ENCODE peak calls at places on chromosomes 6 and 20, in seven cellular contexts. P is nephron progenitor cell, M is neural crest cell, F is H9, V is OCI-LY7, S is mucosa of descending colon, K is fibroblast of pulmonary artery. I is an unnamed sample.
A peak's percentile ranks its signal among the peaks of the same experiment; 100 is the strongest.

GRCh38 chr6:73394577-73395354 is at the start of gene DDX43:
- DNase-seq in P (no peak), M (no peak), F (peak; percentile 65), V (no peak), S (peak; percentile 34), K (peak; percentile 60), I (no peak)

GRCh38 chr20:20303742-20304141 is 64.2 kb upstream of the INSM1 start:
- DNase-seq in P (no peak), M (no peak), F (no peak), V (peak; percentile 2), S (peak; percentile 13), K (no peak), I (no peak)

GRCh38 chr20:3935295-3935955 is 46.2 kb downstream of the PANK2 start:
- DNase-seq in P (no peak), M (no peak), F (no peak), V (no peak), S (no peak), K (peak; percentile 32), I (no peak)

GRCh38 chr6:52389626-52390360 is 27.8 kb downstream of the PAQR8 start:
- DNase-seq in P (no peak), M (no peak), F (no peak), V (peak; percentile 24), S (peak; percentile 86), K (peak; percentile 44), I (peak; percentile 56)

GRCh38 chr20:35776513-35777101 is 4.8 kb downstream of the PHF20 start:
- DNase-seq in P (no peak), M (no peak), F (no peak), V (no peak), S (peak; percentile 62), K (peak; percentile 76), I (no peak)

GRCh38 chr6:110474500-110474899 is 1.9 kb downstream of the SLC22A16 start:
- DNase-seq in P (no peak), M (no peak), F (no peak), V (no peak), S (no peak), K (no peak), I (no peak)

GRCh38 chr6:148577687-148578488 is 168.9 kb upstream of the UST start:
- DNase-seq in P (peak; percentile 71), M (peak; percentile 65), F (peak; percentile 91), V (peak; percentile 69), S (peak; percentile 66), K (peak; percentile 86), I (peak; percentile 75)

GRCh38 chr6:26754212-26754611 is 94.7 kb upstream of the ZNF322 start:
- DNase-seq in P (no peak), M (no peak), F (no peak), V (no peak), S (no peak), K (no peak), I (no peak)

GRCh38 chr6:77457720-77458349 is 5.5 kb downstream of the HTR1B start:
- DNase-seq in P (peak; percentile 82), M (peak; percentile 81), F (peak; percentile 85), V (peak; percentile 41), S (peak; percentile 80), K (peak; percentile 98), I (peak; percentile 44)

GRCh38 chr6:44234101-44235090 is 11.0 kb downstream of the SLC29A1 start:
- DNase-seq in P (peak; percentile 63), M (no peak), F (peak; percentile 88), V (peak; percentile 62), S (peak; percentile 72), K (peak; percentile 84), I (no peak)

DNA sequence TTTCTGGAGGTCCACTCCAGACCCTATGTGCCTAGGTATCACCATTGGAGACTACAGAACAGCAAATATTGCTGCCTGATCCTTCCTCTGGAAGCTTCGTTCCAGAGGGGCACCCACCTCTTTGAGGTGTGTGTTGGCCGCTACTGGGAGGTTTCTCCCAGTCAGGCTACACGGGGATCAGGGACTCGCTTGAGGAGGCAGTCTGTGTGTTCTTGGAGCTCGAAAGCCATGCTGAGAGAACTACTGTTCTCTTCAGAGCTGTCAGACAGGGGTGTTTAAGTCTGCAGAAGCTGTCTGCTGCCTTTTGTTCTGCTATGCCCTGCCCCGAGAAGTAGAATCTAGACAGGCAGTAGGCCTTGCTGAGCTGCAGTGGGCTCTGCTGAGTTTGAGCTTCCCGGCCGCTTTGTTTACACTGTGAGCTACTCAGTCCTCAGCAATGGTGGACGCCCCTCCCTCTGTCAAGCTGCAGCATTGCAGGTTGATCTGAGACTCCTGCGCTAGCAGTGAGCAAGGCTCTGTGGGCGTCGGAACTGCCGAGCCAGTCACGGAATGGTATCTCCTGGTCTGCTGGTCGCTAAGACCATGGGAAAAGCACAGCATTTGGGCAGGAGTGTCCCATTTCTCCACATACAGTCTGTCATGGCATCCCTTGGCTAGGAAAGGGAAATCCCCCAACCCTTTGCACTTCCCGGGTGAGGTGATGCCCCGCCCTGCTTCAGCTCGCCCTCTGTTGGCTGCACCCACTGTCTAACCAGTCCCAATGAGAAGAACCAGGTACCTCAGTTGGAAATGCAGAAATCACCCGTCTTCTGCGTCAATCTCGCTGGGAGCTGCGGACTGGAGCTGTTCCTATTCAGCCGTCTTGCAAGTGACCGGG is 32.5 kb upstream of the ASCC3 start:
- DNase-seq in P (peak; percentile 13), M (peak; percentile 7), F (peak; percentile 86), V (no peak), S (no peak), K (no peak), I (no peak)
- TF ChIP-seq CTCF in P (no peak), M (peak; percentile 34), F (peak; percentile 49), V (no peak), S (no peak), K (no peak), I (no peak)

DNA sequence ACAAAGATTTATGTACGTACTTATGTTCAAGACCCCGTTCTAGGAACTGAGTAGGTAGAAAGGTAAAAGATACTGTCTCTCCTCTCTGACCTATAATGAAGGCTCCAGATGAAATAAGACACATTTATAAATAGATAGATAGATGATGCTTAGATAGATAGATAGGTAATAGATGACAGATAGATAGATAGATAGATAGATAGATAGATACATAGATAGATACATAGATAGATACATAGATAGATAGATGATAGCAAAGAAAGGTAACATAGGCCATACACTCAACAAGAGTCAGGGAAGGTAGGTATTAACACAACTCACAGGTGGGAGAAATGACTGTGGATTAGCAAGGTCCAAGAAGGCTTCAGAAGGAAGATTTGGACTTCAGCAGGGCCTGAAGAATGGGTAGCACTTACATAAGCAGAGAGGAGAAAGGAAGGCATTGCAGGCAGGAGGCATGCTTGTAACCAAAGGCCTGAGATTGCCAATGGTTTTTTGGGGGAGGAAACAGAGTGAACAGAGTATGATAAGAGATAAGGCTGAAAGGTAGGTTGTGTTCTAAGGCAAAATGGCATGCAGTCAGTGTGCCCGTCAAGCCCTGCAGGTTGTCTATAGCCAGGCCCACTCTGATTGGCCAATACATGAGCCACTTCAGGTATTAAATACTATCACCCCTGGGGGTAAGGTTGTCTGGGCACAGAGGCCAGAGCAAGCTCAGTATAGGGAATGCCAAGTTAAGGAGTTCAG is 7.7 kb upstream of the MYB start:
- DNase-seq in P (no peak), M (no peak), F (no peak), V (no peak), S (no peak), K (no peak), I (no peak)
- TF ChIP-seq CTCF in P (no peak), M (no peak), F (no peak), V (no peak), S (no peak), K (no peak), I (no peak)

GRCh38 chr20:22579711-22580697 is 4.4 kb downstream of the FOXA2 start:
- DNase-seq in P (peak; percentile 23), M (no peak), F (peak; percentile 67), V (no peak), S (peak; percentile 25), K (no peak), I (no peak)

GRCh38 chr20:22583773-22584629 is at the start of gene FOXA2:
- DNase-seq in P (peak; percentile 42), M (no peak), F (peak; percentile 75), V (no peak), S (peak; percentile 79), K (no peak), I (no peak)

GRCh38 chr20:22582960-22583772 is 1.2 kb downstream of the FOXA2 start:
- DNase-seq in P (peak; percentile 49), M (no peak), F (peak; percentile 52), V (no peak), S (peak; percentile 40), K (no peak), I (no peak)

GRCh38 chr20:22582386-22582959 is 1.9 kb downstream of the FOXA2 start:
- DNase-seq in P (no peak), M (no peak), F (peak; percentile 51), V (no peak), S (peak; percentile 21), K (no peak), I (no peak)

DNA sequence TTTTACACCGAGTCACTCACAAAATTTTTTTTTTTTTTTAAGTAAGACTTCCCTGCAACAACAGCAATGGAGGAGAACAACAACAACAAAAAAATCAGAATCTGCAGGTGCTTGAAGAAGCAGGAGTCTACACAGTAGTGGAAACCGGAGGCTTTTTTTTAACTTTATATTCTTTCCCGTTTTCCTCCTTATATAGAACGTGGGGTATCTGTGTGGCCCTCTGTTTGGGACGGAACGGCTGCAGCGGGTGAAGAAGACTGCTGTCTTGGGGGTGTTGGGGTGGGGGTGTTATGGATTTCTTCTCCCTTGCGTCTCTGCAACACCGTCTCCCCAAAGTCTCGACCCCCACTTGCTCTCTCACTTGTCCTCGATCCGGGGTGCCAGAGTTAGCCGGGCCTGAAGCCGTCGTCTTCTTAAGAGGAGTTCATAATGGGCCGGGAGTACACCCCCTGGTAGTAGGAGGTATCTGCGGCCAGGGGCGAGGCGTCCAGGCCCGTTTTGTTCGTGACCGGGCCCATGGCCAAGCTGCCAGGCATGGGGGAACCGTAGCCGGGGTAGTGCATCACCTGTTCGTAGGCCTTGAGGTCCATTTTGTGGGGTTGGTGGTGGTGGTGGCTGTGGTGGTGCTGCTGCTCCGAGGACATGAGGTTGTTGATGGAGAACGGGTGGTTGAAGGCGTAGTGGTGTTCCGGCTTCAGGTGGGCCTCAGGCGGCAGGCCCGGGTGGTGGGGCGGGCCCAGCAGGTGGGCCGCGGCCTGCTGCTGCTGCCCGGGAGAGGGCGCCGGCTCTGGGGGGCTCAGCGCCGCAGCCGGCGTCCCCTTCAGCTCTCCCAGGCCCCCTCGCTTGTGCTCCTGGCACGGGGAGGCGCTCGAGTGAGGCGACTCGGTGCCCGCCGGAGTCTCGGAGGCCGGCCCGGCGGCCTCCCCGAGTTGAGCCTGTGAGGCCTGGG is 2.7 kb downstream of the FOXA2 start:
- DNase-seq in P (peak; percentile 25), M (no peak), F (peak; percentile 57), V (no peak), S (peak; percentile 15), K (no peak), I (no peak)
- TF ChIP-seq CTCF in P (no peak), M (no peak), F (no peak), V (no peak), S (no peak), K (no peak), I (no peak)

GRCh38 chr20:42380287-42380686 is 762.1 kb upstream of the CHD6 start:
- DNase-seq in P (no peak), M (no peak), F (no peak), V (no peak), S (peak; percentile 1), K (no peak), I (no peak)

GRCh38 chr20:42378826-42379225 is 760.6 kb upstream of the CHD6 start:
- DNase-seq in P (no peak), M (no peak), F (no peak), V (no peak), S (no peak), K (no peak), I (no peak)

DNA sequence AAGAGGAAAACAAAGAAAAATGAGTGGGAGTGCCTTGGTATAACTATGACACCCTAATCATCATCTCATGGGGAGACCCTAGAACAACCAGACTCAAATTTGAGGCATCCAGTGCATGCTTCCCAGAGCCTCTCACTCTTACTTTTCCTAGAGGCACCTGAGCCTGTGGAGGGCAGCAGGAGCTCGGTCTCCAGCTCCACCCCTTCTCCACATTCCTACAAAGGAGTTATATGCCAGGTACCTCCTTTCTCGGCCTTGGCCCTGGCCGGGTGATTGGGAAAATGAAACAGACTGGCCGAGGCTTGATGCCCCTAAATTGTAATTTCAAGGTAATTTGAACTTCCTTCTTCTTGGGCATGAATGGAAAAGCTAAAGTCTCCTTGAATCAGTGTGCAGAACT is 761.2 kb upstream of the CHD6 start:
- DNase-seq in P (no peak), M (no peak), F (peak; percentile 33), V (no peak), S (no peak), K (no peak), I (no peak)
- TF ChIP-seq CTCF in P (no peak), M (no peak), F (no peak), V (no peak), S (no peak), K (no peak), I (no peak)

I was measured in GM10248.